ENCODE peak calls at places on chromosomes 7 and 10, in six cellular contexts. G is NCI-H82; Q is T-helper 1 cell; F is Ammon's horn; D is NCI-H1694 treated with DMSO at 0.1 percent for 48 hours; H is CD8-positive, alpha-beta T cell. Y is an unnamed sample.

GRCh38 chr10:110353244-110354119 is 48.8 kb upstream of the SMNDC1 start:
- DNase-seq in G (peak; percentile 3), Q (peak; percentile 70), F (peak; percentile 21), D (no peak), H (peak; percentile 31), Y (no peak)

GRCh38 chr7:8084772-8085171 is 116.2 kb downstream of the GLCCI1 start:
- DNase-seq in G (no peak), Q (no peak), F (no peak), D (no peak), H (no peak), Y (no peak)

GRCh38 chr10:3068201-3068967 is 1.0 kb downstream of the PFKP start:
- DNase-seq in G (peak; percentile 50), Q (peak; percentile 69), F (no peak), D (peak; percentile 23), H (peak; percentile 49), Y (no peak)

GRCh38 chr7:94590526-94591162 is 65.3 kb downstream of the SGCE start:
- DNase-seq in G (no peak), Q (no peak), F (no peak), D (no peak), H (no peak), Y (no peak)

GRCh38 chr10:70537398-70538194 is 59.0 kb downstream of the PALD1 start:
- DNase-seq in G (peak; percentile 42), Q (no peak), F (no peak), D (no peak), H (no peak), Y (no peak)

GRCh38 chr10:44366936-44367630 is 17.8 kb downstream of the CXCL12 start:
- DNase-seq in G (no peak), Q (no peak), F (no peak), D (no peak), H (no peak), Y (no peak)

GRCh38 chr7:151405588-151405987 is 4.2 kb downstream of the WDR86 start:
- DNase-seq in G (no peak), Q (no peak), F (no peak), D (no peak), H (no peak), Y (no peak)

GRCh38 chr10:42958142-42958868 is 118.6 kb upstream of the RET start:
- DNase-seq in G (no peak), Q (no peak), F (no peak), D (no peak), H (no peak), Y (no peak)

GRCh38 chr10:36301539-36301938 is 659.4 kb upstream of the FZD8 start:
- DNase-seq in G (no peak), Q (no peak), F (no peak), D (no peak), H (no peak), Y (no peak)

GRCh38 chr10:119337796-119338432 is 130.5 kb downstream of the GRK5 start:
- DNase-seq in G (peak; percentile 93), Q (no peak), F (no peak), D (no peak), H (no peak), Y (no peak)

GRCh38 chr10:103759100-103759781 is 96.1 kb downstream of the SH3PXD2A start:
- DNase-seq in G (peak; percentile 50), Q (peak; percentile 87), F (peak; percentile 81), D (peak; percentile 87), H (no peak), Y (peak; percentile 84)

GRCh38 chr10:132186488-132187413 is at the start of gene DPYSL4:
- DNase-seq in G (peak; percentile 20), Q (no peak), F (peak; percentile 66), D (no peak), H (peak; percentile 47), Y (no peak)

GRCh38 chr10:48446785-48447184 is 140.3 kb downstream of the MAPK8 start:
- DNase-seq in G (no peak), Q (no peak), F (no peak), D (no peak), H (no peak), Y (no peak)

GRCh38 chr10:63711866-63712716 is 190.9 kb downstream of the REEP3 start:
- DNase-seq in G (peak; percentile 77), Q (no peak), F (peak; percentile 88), D (peak; percentile 96), H (no peak), Y (peak; percentile 85)

GRCh38 chr7:70230761-70231160 is 632.5 kb downstream of the AUTS2 start:
- DNase-seq in G (no peak), Q (no peak), F (no peak), D (no peak), H (no peak), Y (no peak)

Y was measured in pons.